ENCODE peak calls at places on chromosomes 6 and 20, in nine cellular contexts. F is H1, O is nucleus accumbens, L is left cardiac atrium, G is GM04504, Q is NCI-H1105, Y is foreskin fibroblast, C is T-helper 9 cell, K is colonic mucosa. W is an unnamed sample.

GRCh38 chr20:25315418-25316210 is 67.7 kb downstream of the PYGB start:
- DNase-seq in F (no peak), O (no peak), L (no peak), G (no peak), Q (no peak), Y (peak), C (no peak), K (no peak), W (no peak)

GRCh38 chr6:53361549-53362031 is 12.8 kb upstream of the ELOVL5 start:
- DNase-seq in F (no peak), O (no peak), L (peak), G (no peak), Q (no peak), Y (peak), C (peak), K (no peak), W (no peak)

GRCh38 chr6:125586074-125586473 is 163.4 kb upstream of the HEY2 start:
- DNase-seq in F (no peak), O (no peak), L (no peak), G (no peak), Q (no peak), Y (peak), C (no peak), K (no peak), W (no peak)

GRCh38 chr6:117602899-117603588 is 733 bp upstream of the GOPC start:
- DNase-seq in F (no peak), O (no peak), L (no peak), G (no peak), Q (no peak), Y (no peak), C (no peak), K (no peak), W (no peak)

GRCh38 chr6:45608252-45608911 is 230.6 kb upstream of the SUPT3H start:
- DNase-seq in F (no peak), O (no peak), L (no peak), G (no peak), Q (no peak), Y (peak), C (no peak), K (no peak), W (no peak)

GRCh38 chr6:32984639-32985389 is 16.4 kb downstream of the BRD2 start:
- DNase-seq in F (peak), O (peak), L (peak), G (peak), Q (peak), Y (peak), C (peak), K (peak), W (peak)

GRCh38 chr20:23637282-23638221 is at the start of gene CST3:
- DNase-seq in F (peak), O (peak), L (peak), G (peak), Q (peak), Y (peak), C (no peak), K (peak), W (peak)

GRCh38 chr6:27863962-27864905 is 48.0 kb downstream of the OR2B2 start:
- DNase-seq in F (peak), O (no peak), L (no peak), G (no peak), Q (no peak), Y (peak), C (no peak), K (peak), W (no peak)

GRCh38 chr6:25085761-25086160 is 150.0 kb upstream of the RIPOR2 start:
- DNase-seq in F (no peak), O (no peak), L (no peak), G (no peak), Q (no peak), Y (no peak), C (no peak), K (no peak), W (no peak)

GRCh38 chr6:25878721-25879322 is 4.8 kb upstream of the SLC17A3 start:
- DNase-seq in F (no peak), O (no peak), L (no peak), G (no peak), Q (no peak), Y (no peak), C (no peak), K (no peak), W (no peak)

GRCh38 chr20:50146732-50147662 is 6.5 kb downstream of the PEDS1 start:
- DNase-seq in F (no peak), O (no peak), L (peak), G (no peak), Q (no peak), Y (peak), C (peak), K (peak), W (no peak)

GRCh38 chr20:35091808-35092523 is 641 bp downstream of the TRPC4AP start:
- DNase-seq in F (no peak), O (no peak), L (peak), G (no peak), Q (no peak), Y (peak), C (no peak), K (peak), W (no peak)

GRCh38 chr20:58128635-58129625 is 99.5 kb downstream of the ANKRD60 start:
- DNase-seq in F (no peak), O (no peak), L (no peak), G (no peak), Q (no peak), Y (no peak), C (no peak), K (no peak), W (no peak)

GRCh38 chr20:868279-868678 is 34.8 kb downstream of the FAM110A start:
- DNase-seq in F (no peak), O (no peak), L (no peak), G (no peak), Q (no peak), Y (no peak), C (no peak), K (no peak), W (no peak)

GRCh38 chr6:134253681-134254080 is 64.2 kb downstream of the SGK1 start:
- DNase-seq in F (no peak), O (no peak), L (no peak), G (peak), Q (no peak), Y (peak), C (no peak), K (no peak), W (no peak)

GRCh38 chr20:34190679-34191090 is 50.5 kb upstream of the ASIP start:
- DNase-seq in F (peak), O (peak), L (peak), G (peak), Q (peak), Y (peak), C (no peak), K (peak), W (peak)

GRCh38 chr6:11918021-11918738 is 93.9 kb upstream of the HIVEP1 start:
- DNase-seq in F (no peak), O (no peak), L (no peak), G (peak), Q (no peak), Y (peak), C (no peak), K (peak), W (no peak)

GRCh38 chr6:206264-206663 is 86.0 kb upstream of the DUSP22 start:
- DNase-seq in F (no peak), O (no peak), L (no peak), G (no peak), Q (no peak), Y (no peak), C (no peak), K (no peak), W (no peak)

GRCh38 chr6:7136859-7137334 is 29.1 kb downstream of the RREB1 start:
- DNase-seq in F (peak), O (no peak), L (no peak), G (no peak), Q (no peak), Y (no peak), C (no peak), K (no peak), W (no peak)

GRCh38 chr6:137013738-137014602 is 30.8 kb downstream of the IL20RA start:
- DNase-seq in F (no peak), O (no peak), L (no peak), G (peak), Q (no peak), Y (peak), C (no peak), K (no peak), W (peak)

GRCh38 chr6:90347411-90347841 is 50.8 kb upstream of the BACH2 start:
- DNase-seq in F (no peak), O (no peak), L (no peak), G (no peak), Q (no peak), Y (peak), C (no peak), K (no peak), W (no peak)

GRCh38 chr6:157881375-157881774 is 58.3 kb downstream of the SNX9 start:
- DNase-seq in F (no peak), O (no peak), L (no peak), G (no peak), Q (no peak), Y (no peak), C (no peak), K (no peak), W (no peak)

GRCh38 chr6:33279257-33279695 is 2.4 kb downstream of the B3GALT4 start:
- DNase-seq in F (no peak), O (no peak), L (no peak), G (no peak), Q (no peak), Y (no peak), C (no peak), K (no peak), W (no peak)

GRCh38 chr6:170111816-170112582 is 178.9 kb downstream of the DLL1 start:
- DNase-seq in F (peak), O (no peak), L (no peak), G (no peak), Q (no peak), Y (no peak), C (no peak), K (no peak), W (no peak)

GRCh38 chr6:143696327-143697000 is 18.7 kb downstream of the PHACTR2 start:
- DNase-seq in F (no peak), O (no peak), L (no peak), G (no peak), Q (no peak), Y (no peak), C (no peak), K (no peak), W (no peak)

W was measured in NCI-H460.